ENCODE peak calls at places on chromosomes 6 and 20, in seven cellular contexts. One of them, this sample, is unnamed.

GRCh38 chr6:63467247-63467954 is 104.9 kb upstream of the LOC128125822 start:
- DNase-seq in nucleus accumbens: no peak
- DNase-seq in activated gamma-delta T cell: no peak
- DNase-seq in DMS153: no peak
- DNase-seq in cardiac fibroblast: no peak
- DNase-seq in HepG2: no peak
- DNase-seq in body of pancreas: no peak
- DNase-seq in this sample: no peak

GRCh38 chr6:65558071-65558470 is 149.0 kb downstream of the EYS start:
- DNase-seq in nucleus accumbens: no peak
- DNase-seq in activated gamma-delta T cell: no peak
- DNase-seq in DMS153: no peak
- DNase-seq in cardiac fibroblast: no peak
- DNase-seq in HepG2: no peak
- DNase-seq in body of pancreas: no peak
- DNase-seq in this sample: no peak

GRCh38 chr6:5302995-5303622 is 41.8 kb downstream of the FARS2 start:
- DNase-seq in nucleus accumbens: no peak
- DNase-seq in activated gamma-delta T cell: no peak
- DNase-seq in DMS153: no peak
- DNase-seq in cardiac fibroblast: peak
- DNase-seq in HepG2: peak
- DNase-seq in body of pancreas: peak
- DNase-seq in this sample: peak

GRCh38 chr6:157533397-157533814 is 152.4 kb downstream of the ZDHHC14 start:
- DNase-seq in nucleus accumbens: no peak
- DNase-seq in activated gamma-delta T cell: no peak
- DNase-seq in DMS153: no peak
- DNase-seq in cardiac fibroblast: no peak
- DNase-seq in HepG2: no peak
- DNase-seq in body of pancreas: no peak
- DNase-seq in this sample: peak

GRCh38 chr6:20811112-20811746 is 277.0 kb downstream of the CDKAL1 start:
- DNase-seq in nucleus accumbens: no peak
- DNase-seq in activated gamma-delta T cell: no peak
- DNase-seq in DMS153: no peak
- DNase-seq in cardiac fibroblast: peak
- DNase-seq in HepG2: no peak
- DNase-seq in body of pancreas: peak
- DNase-seq in this sample: peak

GRCh38 chr6:100388868-100389519 is 75.7 kb downstream of the SIM1 start:
- DNase-seq in nucleus accumbens: no peak
- DNase-seq in activated gamma-delta T cell: no peak
- DNase-seq in DMS153: no peak
- DNase-seq in cardiac fibroblast: no peak
- DNase-seq in HepG2: no peak
- DNase-seq in body of pancreas: no peak
- DNase-seq in this sample: no peak

GRCh38 chr6:159110013-159110412 is 59.2 kb upstream of the FNDC1 start:
- DNase-seq in nucleus accumbens: no peak
- DNase-seq in activated gamma-delta T cell: no peak
- DNase-seq in DMS153: no peak
- DNase-seq in cardiac fibroblast: peak
- DNase-seq in HepG2: peak
- DNase-seq in body of pancreas: peak
- DNase-seq in this sample: peak

GRCh38 chr6:128414943-128415342 is 105.5 kb downstream of the PTPRK start:
- DNase-seq in nucleus accumbens: no peak
- DNase-seq in activated gamma-delta T cell: no peak
- DNase-seq in DMS153: no peak
- DNase-seq in cardiac fibroblast: no peak
- DNase-seq in HepG2: peak
- DNase-seq in body of pancreas: no peak
- DNase-seq in this sample: no peak

GRCh38 chr6:39812496-39812852 is 20.3 kb downstream of the DAAM2 start:
- DNase-seq in nucleus accumbens: no peak
- DNase-seq in activated gamma-delta T cell: no peak
- DNase-seq in DMS153: peak
- DNase-seq in cardiac fibroblast: no peak
- DNase-seq in HepG2: no peak
- DNase-seq in body of pancreas: no peak
- DNase-seq in this sample: no peak

GRCh38 chr20:38034961-38035360 is 1.4 kb downstream of the RPRD1B start:
- DNase-seq in nucleus accumbens: no peak
- DNase-seq in activated gamma-delta T cell: no peak
- DNase-seq in DMS153: no peak
- DNase-seq in cardiac fibroblast: no peak
- DNase-seq in HepG2: no peak
- DNase-seq in body of pancreas: no peak
- DNase-seq in this sample: no peak

GRCh38 chr6:140379919-140380318 is 1005.5 kb upstream of the CITED2 start:
- DNase-seq in nucleus accumbens: no peak
- DNase-seq in activated gamma-delta T cell: no peak
- DNase-seq in DMS153: no peak
- DNase-seq in cardiac fibroblast: no peak
- DNase-seq in HepG2: peak
- DNase-seq in body of pancreas: no peak
- DNase-seq in this sample: no peak

GRCh38 chr20:1331101-1331500 is 2.2 kb upstream of the SDCBP2 start:
- DNase-seq in nucleus accumbens: no peak
- DNase-seq in activated gamma-delta T cell: no peak
- DNase-seq in DMS153: no peak
- DNase-seq in cardiac fibroblast: no peak
- DNase-seq in HepG2: no peak
- DNase-seq in body of pancreas: peak
- DNase-seq in this sample: peak

GRCh38 chr6:160596433-160596832 is 67.6 kb downstream of the LPA start:
- DNase-seq in nucleus accumbens: no peak
- DNase-seq in activated gamma-delta T cell: no peak
- DNase-seq in DMS153: no peak
- DNase-seq in cardiac fibroblast: no peak
- DNase-seq in HepG2: no peak
- DNase-seq in body of pancreas: no peak
- DNase-seq in this sample: no peak

This sample was measured in H9.